ENCODE peak calls at places on chromosomes 6 and 20, in ten cellular contexts. K is upper lobe of right lung; S is HepG2; P is heart right ventricle; D is CD8-positive, alpha-beta T cell; A is psoas muscle; M is heart left ventricle; J is body of pancreas; I is stomach; R is PC-3. E is an unnamed sample.

GRCh38 chr20:61814244-61814643 is 251.4 kb downstream of the TAF4 start:
- DNase-seq in M (no peak), A (no peak), J (no peak), R (no peak), K (no peak), P (no peak), I (no peak), S (no peak), D (no peak), E (peak; percentile 23)

GRCh38 chr20:4894981-4895381 is 106.3 kb downstream of the SLC23A2 start:
- DNase-seq in A (no peak), M (no peak), K (no peak), J (no peak), D (no peak), R (no peak), I (no peak), S (no peak), P (no peak), E (no peak)

GRCh38 chr6:10355115-10355702 is 59.7 kb downstream of the TFAP2A start:
- DNase-seq in M (no peak), D (no peak), R (no peak), A (no peak), J (no peak), I (no peak), S (no peak), P (no peak), K (no peak), E (no peak)

GRCh38 chr6:87919001-87919400 is 128.6 kb upstream of the SPACA1 start:
- DNase-seq in S (no peak), M (no peak), K (no peak), D (no peak), A (no peak), I (no peak), P (no peak), R (no peak), J (no peak), E (no peak)

GRCh38 chr6:6538301-6538700 is 50.2 kb upstream of the LY86 start:
- DNase-seq in K (no peak), I (no peak), A (no peak), J (no peak), M (no peak), P (no peak), R (no peak), D (no peak), S (no peak), E (no peak)

GRCh38 chr6:40160826-40161225 is 226.6 kb upstream of the MOCS1 start:
- DNase-seq in D (no peak), A (no peak), I (no peak), P (no peak), R (no peak), M (no peak), J (no peak), K (no peak), S (no peak), E (no peak)

GRCh38 chr6:92559002-92559401 is 860.4 kb downstream of the EPHA7 start:
- DNase-seq in S (no peak), I (no peak), P (no peak), M (no peak), J (no peak), D (no peak), R (no peak), A (no peak), K (no peak), E (no peak)

GRCh38 chr20:6525447-6526303 is 241.8 kb upstream of the BMP2 start:
- DNase-seq in K (no peak), P (no peak), S (no peak), R (no peak), I (no peak), A (no peak), J (no peak), D (no peak), M (no peak), E (no peak)

GRCh38 chr20:535958-536357 is 7.6 kb downstream of the CSNK2A1 start:
- DNase-seq in M (no peak), J (no peak), I (no peak), A (no peak), K (no peak), S (no peak), P (no peak), D (no peak), R (no peak), E (no peak)

DNA sequence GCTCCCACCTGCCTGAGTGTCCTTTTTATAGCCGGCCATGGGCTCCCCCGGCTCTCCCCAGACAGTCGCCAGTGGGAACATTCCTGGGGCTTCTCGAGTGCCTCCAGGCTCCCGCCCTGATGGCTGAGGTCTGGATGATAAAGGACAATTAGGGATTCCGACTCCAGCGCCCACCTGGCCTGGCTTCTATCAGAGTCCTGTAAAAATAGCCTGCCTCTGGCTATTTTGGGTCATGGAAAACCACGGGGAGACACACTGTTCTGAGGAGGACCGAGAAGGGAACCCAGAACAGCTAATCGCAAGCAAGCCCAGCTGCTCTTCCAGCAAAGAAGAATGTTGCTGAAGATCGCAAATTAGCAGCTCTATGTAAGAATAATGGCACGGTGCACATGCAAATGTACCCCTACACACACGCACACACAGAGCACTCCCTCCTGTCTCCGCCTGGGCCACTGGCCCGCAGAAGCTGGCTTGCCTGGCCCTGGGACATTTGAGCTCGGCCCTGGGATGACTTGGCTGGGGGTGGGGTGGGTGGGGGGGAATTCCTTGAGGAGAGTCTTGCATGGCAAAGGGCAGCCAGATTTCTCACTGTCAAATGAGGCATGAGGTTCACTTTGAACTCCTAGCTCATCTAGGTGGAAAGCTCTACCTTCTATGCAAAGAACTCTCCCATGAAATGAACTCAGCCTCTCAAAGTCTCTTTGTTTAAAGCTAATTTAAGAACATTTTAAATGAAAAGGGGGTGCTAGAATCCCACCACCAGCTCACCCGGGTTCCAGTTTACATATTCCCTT is 55.3 kb downstream of the CTCFL start:
- DNase-seq in D (no peak), M (peak; percentile 58), S (no peak), I (no peak), R (no peak), J (no peak), A (no peak), P (peak; percentile 54), K (peak; percentile 57), E (no peak)
- H3K4me1 ChIP-seq in D (peaks cover 20% of the 10 kb centered on the region), M (peaks cover 17% of the 10 kb centered on the region), S (peaks cover 5% of the 10 kb centered on the region), I (peaks cover 5% of the 10 kb centered on the region), R (no peaks in the 10 kb centered on the region), J (no peaks in the 10 kb centered on the region), A (peaks cover 15% of the 10 kb centered on the region), P (peaks cover 9% of the 10 kb centered on the region), K (peaks cover 14% of the 10 kb centered on the region), E (no peaks in the 10 kb centered on the region)

GRCh38 chr6:98880486-98880885 is 46.1 kb downstream of the POU3F2 start:
- DNase-seq in A (no peak), R (no peak), J (no peak), D (no peak), S (no peak), P (no peak), K (no peak), M (no peak), I (no peak), E (no peak)

GRCh38 chr6:98885330-98885729 is 51.0 kb downstream of the POU3F2 start:
- DNase-seq in D (no peak), A (no peak), P (no peak), K (no peak), R (no peak), M (no peak), I (no peak), S (no peak), J (no peak), E (no peak)
- TF ChIP-seq CTCF in D (no peak), A (no peak), P (no peak), K (no peak), R (no peak), M (no peak), I (no peak), S (no peak), J (no peak), E (no peak)

DNA sequence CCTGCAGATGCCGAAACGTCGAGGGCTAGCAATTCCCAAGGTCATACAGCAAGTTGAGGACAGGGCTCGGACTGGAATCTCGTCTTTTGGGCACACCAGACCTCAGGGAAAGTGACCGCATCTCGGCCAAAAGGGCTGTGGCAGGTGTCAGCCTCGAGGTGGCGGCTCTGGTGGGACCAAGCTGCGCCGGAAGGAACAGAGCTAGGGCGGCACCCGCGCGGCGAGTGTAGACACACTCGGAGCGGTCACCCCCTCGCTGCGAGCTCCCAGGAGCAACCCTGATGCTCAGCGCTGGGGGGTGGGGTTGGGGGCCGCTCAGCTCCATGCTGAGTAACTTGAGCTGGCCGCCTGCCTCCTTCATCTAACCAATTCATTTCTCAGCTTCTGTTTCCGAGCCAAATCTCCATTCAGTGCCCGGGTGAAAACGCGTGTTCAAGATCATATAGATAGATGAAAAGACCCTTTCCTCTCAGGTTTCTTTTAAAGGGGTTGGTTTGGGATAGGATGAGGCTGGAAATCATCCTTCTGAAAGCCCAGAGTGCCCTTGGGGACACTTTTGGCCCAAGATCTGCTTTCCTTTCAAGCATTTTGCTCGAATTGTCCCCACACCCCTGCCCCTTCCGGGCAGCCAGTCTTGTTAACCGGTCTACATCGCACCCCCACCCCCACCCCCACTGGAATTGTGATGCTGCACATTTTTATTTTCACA is 2.3 kb upstream of the TUBB2B start:
- DNase-seq in D (no peak), J (no peak), M (no peak), S (no peak), P (no peak), K (no peak), R (no peak), A (peak; percentile 57), I (no peak), E (no peak)
- H3K4me3 ChIP-seq in D (peak overlapping the region; percentile 47), J (no peak overlapping the region), M (no peak overlapping the region), S (peak overlapping the region; percentile 66), P (peak overlapping the region; percentile 45), K (no peak overlapping the region), R (peak overlapping the region; percentile 34), A (peak overlapping the region; percentile 32), I (peak overlapping the region; percentile 38), E (no peak overlapping the region)

GRCh38 chr6:45650527-45651135 is 272.9 kb upstream of the SUPT3H start:
- DNase-seq in P (no peak), D (no peak), S (no peak), A (no peak), M (no peak), J (no peak), K (no peak), R (peak; percentile 96), I (no peak), E (no peak)

GRCh38 chr6:45651301-45651700 is 273.6 kb upstream of the SUPT3H start:
- DNase-seq in P (no peak), K (no peak), D (no peak), A (no peak), J (no peak), I (no peak), S (no peak), R (no peak), M (no peak), E (no peak)

GRCh38 chr6:45654673-45655072 is 276.9 kb upstream of the SUPT3H start:
- DNase-seq in D (no peak), S (no peak), P (no peak), A (no peak), I (no peak), M (no peak), K (no peak), R (no peak), J (no peak), E (no peak)

GRCh38 chr6:45653117-45653883 is 275.6 kb upstream of the SUPT3H start:
- DNase-seq in J (no peak), D (no peak), I (no peak), R (no peak), S (no peak), A (no peak), K (no peak), M (no peak), P (no peak), E (no peak)

DNA sequence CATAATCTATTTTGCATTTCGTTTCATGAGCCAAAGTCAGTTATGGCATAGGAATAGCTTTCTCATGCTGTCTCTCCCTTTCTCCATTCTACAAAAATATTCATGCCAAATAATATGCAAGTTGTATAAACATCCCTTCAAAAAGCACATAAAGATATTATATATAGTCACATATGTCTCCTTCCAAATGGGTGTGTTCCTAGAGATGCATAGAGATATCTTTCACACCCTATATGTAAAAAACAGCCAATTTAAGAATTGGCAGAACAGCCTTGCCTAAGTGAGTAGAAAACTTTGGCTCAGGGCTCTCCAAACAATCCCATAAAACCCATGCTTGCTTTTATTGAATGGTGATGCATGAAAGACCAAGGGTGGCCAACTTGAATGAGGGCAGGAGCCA is 274.7 kb upstream of the SUPT3H start:
- DNase-seq in D (no peak), K (no peak), A (no peak), P (no peak), R (peak; percentile 37), S (no peak), J (no peak), M (no peak), I (no peak), E (no peak)
- H3K4me1 ChIP-seq in D (peaks cover 6% of the 10 kb centered on the region), K (no peaks in the 10 kb centered on the region), A (no peaks in the 10 kb centered on the region), P (no peaks in the 10 kb centered on the region), R (peaks cover 75% of the 10 kb centered on the region), S (no peaks in the 10 kb centered on the region), J (no peaks in the 10 kb centered on the region), M (no peaks in the 10 kb centered on the region), I (no peaks in the 10 kb centered on the region), E (no peaks in the 10 kb centered on the region)